ENCODE peak calls at places on chromosomes 4 and X, in eight cellular contexts. W, T, K, A, Z, Y, O and U are unnamed samples.

GRCh38 chr4:27463816-27464215 is 603.2 kb downstream of the STIM2 start:
- DNase-seq in K (no peak), T (no peak), O (no peak), Y (no peak), W (no peak), A (peak; percentile 58), Z (no peak), U (no peak)

GRCh38 chr4:18882468-18882867 is 860.9 kb upstream of the LCORL start:
- DNase-seq in K (peak; percentile 2), Z (no peak), W (no peak), A (peak; percentile 79), T (no peak), O (no peak), Y (peak; percentile 68), U (no peak)

GRCh38 chrX:2423899-2424298 is 76.9 kb downstream of the DHRSX start:
- DNase-seq in A (no peak), O (no peak), Z (no peak), W (no peak), K (no peak), T (no peak), Y (no peak), U (no peak)

GRCh38 chr4:117064297-117064696 is 21.1 kb downstream of the TRAM1L1 start:
- DNase-seq in T (no peak), A (no peak), Y (no peak), W (no peak), Z (no peak), O (no peak), K (no peak), U (no peak)

GRCh38 chrX:26822448-26822847 is 606.5 kb downstream of the MAGEB5 start:
- DNase-seq in W (no peak), K (no peak), A (peak; percentile 55), T (no peak), Z (no peak), Y (no peak), O (no peak), U (no peak)

GRCh38 chr4:41102360-41103092 is 111.8 kb downstream of the APBB2 start:
- DNase-seq in W (no peak), K (no peak), Z (no peak), O (no peak), A (no peak), T (no peak), Y (no peak), U (no peak)

GRCh38 chrX:123219916-123220315 is 35.8 kb downstream of the GRIA3 start:
- DNase-seq in A (no peak), K (no peak), W (no peak), T (no peak), Y (peak; percentile 43), O (no peak), Z (peak; percentile 29), U (no peak)

GRCh38 chr4:8081621-8082516 is 76.7 kb downstream of the ABLIM2 start:
- DNase-seq in O (no peak), T (peak; percentile 46), K (no peak), W (no peak), A (no peak), Y (no peak), Z (no peak), U (no peak)

GRCh38 chr4:3677671-3678070 is 88.5 kb upstream of the ADRA2C start:
- DNase-seq in Z (no peak), T (peak; percentile 3), W (peak; percentile 39), A (no peak), O (no peak), Y (no peak), K (no peak), U (peak; percentile 20)

GRCh38 chrX:346034-346813 is 27.6 kb upstream of the GTPBP6 start:
- DNase-seq in Y (no peak), W (peak; percentile 66), Z (peak; percentile 12), A (no peak), O (no peak), K (no peak), T (peak; percentile 47), U (no peak)

GRCh38 chr4:6560416-6561172 is 14.4 kb upstream of the MAN2B2 start:
- DNase-seq in W (no peak), T (peak; percentile 49), O (no peak), Z (no peak), Y (no peak), A (no peak), K (no peak), U (no peak)

GRCh38 chr4:112377127-112377635 is 80.0 kb downstream of the ALPK1 start:
- DNase-seq in K (no peak), W (no peak), Z (no peak), Y (no peak), T (no peak), A (no peak), O (no peak), U (no peak)

GRCh38 chr4:22434895-22435294 is 81.0 kb downstream of the ADGRA3 start:
- DNase-seq in Y (peak; percentile 76), Z (no peak), W (no peak), O (no peak), T (no peak), A (peak; percentile 88), K (peak; percentile 21), U (no peak)

GRCh38 chr4:3318561-3319021 is 25.8 kb downstream of the RGS12 start:
- DNase-seq in O (no peak), W (peak; percentile 42), K (no peak), Z (no peak), T (no peak), A (peak; percentile 91), Y (peak; percentile 30), U (no peak)

GRCh38 chrX:124993735-124994134 is 325.9 kb upstream of the TEX13C start:
- DNase-seq in W (no peak), K (no peak), A (no peak), O (no peak), Z (no peak), Y (no peak), T (no peak), U (no peak)

DNA sequence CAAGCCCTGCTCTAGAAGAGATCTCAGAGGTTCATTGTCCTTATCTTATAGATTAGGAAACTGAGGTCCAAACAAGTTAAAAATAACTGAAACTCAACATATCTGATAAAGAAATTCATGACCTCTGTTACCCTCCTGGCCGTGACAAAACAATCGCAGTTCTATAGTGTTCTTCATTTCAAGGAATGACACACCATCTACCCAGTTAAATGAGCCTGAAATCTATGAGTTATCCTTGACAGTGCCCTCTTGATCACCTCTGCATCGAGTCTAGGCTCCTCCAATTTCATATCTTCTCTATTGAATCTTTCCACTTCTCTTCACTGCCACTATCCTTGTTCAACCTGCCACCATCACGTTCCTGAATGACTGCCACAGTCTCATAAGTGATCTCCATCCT is 325.3 kb upstream of the TEX13C start:
- DNase-seq in K (no peak), Z (no peak), Y (no peak), T (no peak), O (no peak), W (no peak), A (no peak), U (no peak)
- H3K4me1 ChIP-seq in K (no peaks in the 10 kb centered on the region), Z (no peaks in the 10 kb centered on the region), Y (no peaks in the 10 kb centered on the region), T (no peaks in the 10 kb centered on the region), O (no peaks in the 10 kb centered on the region), W (no peaks in the 10 kb centered on the region), A (no peaks in the 10 kb centered on the region), U (no peaks in the 10 kb centered on the region)

GRCh38 chr4:159220353-159220752 is 117.5 kb downstream of the RAPGEF2 start:
- DNase-seq in T (no peak), K (no peak), W (no peak), O (no peak), Y (no peak), A (no peak), Z (no peak), U (no peak)
- H3K4me1 ChIP-seq in T (peaks cover 57% of the 10 kb centered on the region), K (no peaks in the 10 kb centered on the region), W (no peaks in the 10 kb centered on the region), O (peaks cover 22% of the 10 kb centered on the region), Y (peaks cover 43% of the 10 kb centered on the region), A (peaks cover 2% of the 10 kb centered on the region), Z (peaks cover 81% of the 10 kb centered on the region), U (no peaks in the 10 kb centered on the region)

DNA sequence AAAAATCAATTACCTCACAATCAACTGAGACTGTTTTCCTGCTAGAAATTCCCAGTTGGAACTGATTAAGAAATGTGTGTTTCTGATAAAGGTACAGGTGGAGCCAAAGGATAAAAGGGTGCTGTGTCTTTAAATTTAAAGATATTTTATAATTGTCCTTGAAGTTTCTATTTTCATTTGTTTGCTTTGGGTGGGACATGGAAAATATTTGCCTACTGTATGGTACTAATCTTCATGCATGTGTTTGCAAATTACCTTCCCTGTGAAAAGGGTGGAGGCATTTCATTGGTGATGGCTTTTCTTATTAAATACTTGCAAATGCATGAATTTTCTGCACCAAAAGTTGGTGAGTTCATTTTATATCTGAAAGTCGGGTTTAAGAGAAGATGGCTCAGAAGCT is 215.9 kb downstream of the RELL1 start:
- DNase-seq in W (no peak), T (no peak), Y (no peak), O (no peak), Z (no peak), K (no peak), A (no peak), U (no peak)
- H3K4me1 ChIP-seq in W (no peaks in the 10 kb centered on the region), T (no peaks in the 10 kb centered on the region), Y (no peaks in the 10 kb centered on the region), O (no peaks in the 10 kb centered on the region), Z (no peaks in the 10 kb centered on the region), K (no peaks in the 10 kb centered on the region), A (no peaks in the 10 kb centered on the region), U (no peaks in the 10 kb centered on the region)

GRCh38 chr4:105145913-105146285 is 777 bp upstream of the TET2 start:
- DNase-seq in Y (peak; percentile 14), A (no peak), Z (peak; percentile 33), K (peak; percentile 17), O (peak; percentile 33), T (no peak), W (peak; percentile 88), U (no peak)

GRCh38 chr4:105147226-105148151 is 813 bp downstream of the TET2 start:
- DNase-seq in K (peak; percentile 42), O (no peak), Y (peak; percentile 66), W (peak; percentile 75), Z (no peak), T (no peak), A (peak; percentile 64), U (peak; percentile 19)

GRCh38 chr4:105149771-105150170 is 3.1 kb downstream of the TET2 start:
- DNase-seq in T (no peak), K (no peak), W (no peak), A (no peak), Z (no peak), Y (no peak), O (no peak), U (no peak)

GRCh38 chr4:105145059-105145912 is 1.4 kb upstream of the TET2 start:
- DNase-seq in K (no peak), O (no peak), W (no peak), A (peak; percentile 34), Z (no peak), T (no peak), Y (peak; percentile 3), U (no peak)

DNA sequence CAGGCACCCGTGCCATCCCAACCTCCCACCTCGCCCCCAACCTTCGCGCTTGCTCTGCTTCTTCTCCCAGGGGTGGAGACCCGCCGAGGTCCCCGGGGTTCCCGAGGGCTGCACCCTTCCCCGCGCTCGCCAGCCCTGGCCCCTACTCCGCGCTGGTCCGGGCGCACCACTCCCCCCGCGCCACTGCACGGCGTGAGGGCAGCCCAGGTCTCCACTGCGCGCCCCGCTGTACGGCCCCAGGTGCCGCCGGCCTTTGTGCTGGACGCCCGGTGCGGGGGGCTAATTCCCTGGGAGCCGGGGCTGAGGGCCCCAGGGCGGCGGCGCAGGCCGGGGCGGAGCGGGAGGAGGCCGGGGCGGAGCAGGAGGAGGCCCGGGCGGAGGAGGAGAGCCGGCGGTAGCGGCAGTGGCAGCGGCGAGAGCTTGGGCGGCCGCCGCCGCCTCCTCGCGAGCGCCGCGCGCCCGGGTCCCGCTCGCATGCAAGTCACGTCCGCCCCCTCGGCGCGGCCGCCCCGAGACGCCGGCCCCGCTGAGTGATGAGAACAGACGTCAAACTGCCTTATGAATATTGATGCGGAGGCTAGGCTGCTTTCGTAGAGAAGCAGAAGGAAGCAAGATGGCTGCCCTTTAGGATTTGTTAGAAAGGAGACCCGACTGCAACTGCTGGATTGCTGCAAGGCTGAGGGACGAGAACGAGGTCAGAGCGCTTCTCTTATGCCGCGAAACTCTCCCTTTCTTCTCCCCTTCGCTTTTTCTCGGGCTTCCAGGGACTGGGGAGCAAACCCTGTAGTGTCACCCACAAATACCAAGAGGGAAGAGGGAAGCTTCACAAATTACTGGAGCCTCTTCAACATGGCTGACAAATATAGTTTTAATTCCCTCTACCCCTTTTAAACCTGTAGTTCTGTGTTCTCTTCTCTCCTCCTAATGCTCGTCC is at the start of gene TET2:
- DNase-seq in A (peak; percentile 78), Z (peak; percentile 84), K (peak; percentile 58), W (peak; percentile 95), O (peak; percentile 81), T (peak; percentile 85), Y (peak; percentile 91), U (peak; percentile 64)
- H3K4me1 ChIP-seq in A (peaks cover 2% of the 10 kb centered on the region), Z (peaks cover 54% of the 10 kb centered on the region), K (no peaks in the 10 kb centered on the region), W (peaks cover 37% of the 10 kb centered on the region), O (peaks cover 8% of the 10 kb centered on the region), T (peaks cover 24% of the 10 kb centered on the region), Y (peaks cover 14% of the 10 kb centered on the region), U (peaks cover 3% of the 10 kb centered on the region)